ENCODE peak calls at places on chromosomes 5 and 9, in six cellular contexts. U is Peyer's patch, A is esophagus squamous epithelium, O is right lobe of liver, G is body of pancreas, N is upper lobe of left lung. F is an unnamed sample. For H3K4me1 and H3K9me3, the result is how much of the 10 kb centered on the place peaks cover.

GRCh38 chr5:57802131-57802530 is 319.5 kb upstream of the ACTBL2 start:
- DNase-seq in A (no peak), U (no peak), N (no peak), O (no peak), G (no peak), F (no peak)

GRCh38 chr9:108002296-108003056 is 512.9 kb upstream of the KLF4 start:
- DNase-seq in G (peak), A (no peak), U (no peak), N (no peak), O (no peak), F (no peak)

GRCh38 chr5:168076561-168076991 is 214.9 kb upstream of the WWC1 start:
- DNase-seq in G (no peak), A (no peak), N (no peak), U (peak), O (no peak), F (no peak)

GRCh38 chr9:70746760-70747159 is 332.3 kb upstream of the KLF9 start:
- DNase-seq in N (no peak), G (no peak), U (no peak), A (no peak), O (no peak), F (no peak)

GRCh38 chr5:132391247-132391646 is 21.7 kb downstream of the SLC22A5 start:
- DNase-seq in A (no peak), G (no peak), N (no peak), U (peak), O (no peak), F (no peak)

GRCh38 chr9:86099695-86100364 is 472 bp upstream of the GOLM1 start:
- DNase-seq in A (no peak), O (no peak), N (no peak), G (peak), U (peak), F (peak)

GRCh38 chr9:20559236-20559896 is 62.9 kb downstream of the MLLT3 start:
- DNase-seq in O (no peak), G (no peak), N (no peak), U (no peak), A (no peak), F (no peak)

GRCh38 chr5:81151546-81151945 is 81.6 kb upstream of the CKMT2 start:
- DNase-seq in G (no peak), O (no peak), U (no peak), A (no peak), N (no peak), F (no peak)

GRCh38 chr9:105063665-105064247 is 135.8 kb upstream of the ABCA1 start:
- DNase-seq in U (no peak), N (no peak), O (peak), A (no peak), G (peak), F (peak)

GRCh38 chr5:112329429-112330090 is 89.5 kb downstream of the EPB41L4A start:
- DNase-seq in U (no peak), O (no peak), G (no peak), N (no peak), A (no peak), F (no peak)

GRCh38 chr9:137045294-137046093 is 483 bp downstream of the NPDC1 start:
- DNase-seq in O (no peak), G (no peak), N (peak), U (no peak), A (no peak), F (no peak)

GRCh38 chr5:91535508-91535907 is 152.4 kb upstream of the ARRDC3 start:
- DNase-seq in A (no peak), O (no peak), N (no peak), G (no peak), U (no peak), F (no peak)

DNA sequence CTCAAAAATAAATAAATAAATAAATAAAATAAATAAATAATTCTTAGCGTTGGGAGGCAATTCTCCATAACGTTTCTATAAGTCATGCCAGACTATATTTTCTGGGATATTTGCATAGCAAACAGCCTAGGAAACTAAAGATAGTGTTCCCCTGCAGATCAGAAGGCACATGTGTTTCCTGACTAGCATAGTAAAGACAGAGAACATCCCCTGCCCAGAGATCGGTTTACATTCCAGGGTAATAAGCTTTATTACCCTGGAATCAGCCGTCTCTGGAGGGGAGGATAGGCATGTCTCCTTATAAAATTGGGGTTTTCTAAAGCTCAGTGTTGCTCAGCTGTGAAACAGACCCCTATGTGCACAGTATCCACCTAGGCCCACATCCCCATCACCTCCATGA is 37.0 kb upstream of the IFNK start:
- DNase-seq in U (no peak), A (no peak), N (no peak), O (no peak), G (no peak), F (no peak)
- H3K4me1 ChIP-seq in U (under half), A (under half), N (under half), O (under half), G (under half), F (under half)

GRCh38 chr5:36304095-36304494 is 2.4 kb upstream of the RANBP3L start:
- DNase-seq in U (no peak), N (no peak), A (no peak), G (no peak), O (no peak), F (no peak)

GRCh38 chr5:36300181-36300926 is 1.3 kb downstream of the RANBP3L start:
- DNase-seq in N (no peak), A (no peak), O (no peak), G (no peak), U (no peak), F (no peak)

GRCh38 chr5:36300927-36301540 is 668 bp downstream of the RANBP3L start:
- DNase-seq in O (peak), U (no peak), A (no peak), N (no peak), G (peak), F (peak)

GRCh38 chr5:36301858-36302603 is at the start of gene RANBP3L:
- DNase-seq in N (no peak), U (no peak), O (peak), A (no peak), G (peak), F (peak)

DNA sequence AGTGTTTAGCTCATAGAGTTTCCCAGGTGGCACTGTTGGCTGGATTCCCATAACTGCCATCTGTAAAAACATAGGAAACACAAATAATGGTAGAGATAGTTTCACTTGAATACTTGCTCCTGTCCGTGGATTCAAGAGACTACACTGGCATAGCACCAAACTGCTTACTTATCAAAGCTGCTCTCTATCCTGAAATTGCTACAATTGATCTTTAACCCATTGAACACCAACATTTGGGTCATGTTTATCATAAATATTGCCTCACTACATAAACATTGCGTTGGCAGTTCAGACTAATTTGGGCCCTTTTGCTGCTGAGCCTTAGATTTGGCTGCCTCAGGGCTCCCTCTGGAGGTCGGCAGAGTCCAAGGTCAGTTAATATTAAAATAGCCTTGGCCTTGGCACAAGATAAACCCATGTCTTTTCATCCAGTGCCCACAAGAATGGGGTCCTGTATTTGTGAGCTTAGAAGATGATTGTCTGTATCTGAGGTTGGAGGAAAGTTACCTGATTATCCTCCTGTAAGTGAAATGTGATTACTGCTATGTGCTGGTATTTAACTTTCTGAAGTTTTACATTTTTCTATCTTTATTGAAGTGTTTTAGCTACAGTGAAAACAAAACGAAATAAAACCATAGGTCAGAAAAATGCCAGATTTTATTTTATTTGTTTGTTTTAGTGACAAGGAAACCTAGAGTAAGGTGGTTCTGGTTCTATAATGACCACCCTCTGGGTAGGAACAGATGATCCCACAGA is 4.0 kb upstream of the RANBP3L start:
- DNase-seq in A (no peak), N (no peak), O (peak), U (peak), G (peak), F (peak)
- TF ChIP-seq CTCF in A (peak), N (no peak), O (peak), U (peak), G (peak), F (peak)

DNA sequence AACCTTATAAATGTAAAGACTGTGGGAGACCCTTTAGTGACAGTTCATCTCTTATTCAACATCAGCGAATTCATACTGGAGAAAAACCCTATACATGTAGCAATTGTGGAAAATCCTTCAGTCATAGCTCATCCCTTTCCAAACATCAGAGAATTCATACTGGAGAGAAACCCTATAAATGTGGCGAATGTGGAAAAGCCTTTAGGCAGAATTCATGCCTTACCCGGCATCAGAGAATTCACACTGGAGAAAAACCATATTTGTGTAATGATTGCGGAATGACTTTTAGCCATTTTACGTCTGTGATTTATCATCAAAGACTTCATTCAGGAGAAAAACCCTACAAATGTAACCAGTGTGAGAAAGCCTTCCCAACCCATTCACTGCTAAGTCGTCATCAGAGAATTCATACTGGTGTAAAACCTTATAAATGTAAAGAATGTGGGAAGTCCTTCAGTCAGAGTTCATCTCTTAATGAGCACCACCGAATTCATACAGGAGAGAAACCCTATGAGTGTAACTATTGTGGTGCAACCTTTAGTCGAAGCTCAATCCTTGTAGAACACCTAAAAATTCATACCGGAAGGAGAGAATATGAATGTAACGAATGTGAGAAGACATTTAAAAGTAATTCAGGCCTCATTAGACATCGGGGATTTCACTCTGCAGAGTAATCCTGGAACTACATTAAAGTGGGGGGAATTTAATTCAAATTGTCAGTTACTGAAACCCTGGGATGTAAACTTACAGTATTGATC is 17.7 kb downstream of the ZNF483 start:
- DNase-seq in N (no peak), G (no peak), U (no peak), O (no peak), A (no peak), F (no peak)
- H3K9me3 ChIP-seq in N (half or more), G (half or more), U (under half), O (under half), A (under half), F (under half)

GRCh38 chr9:32180597-32180996 is 203.8 kb upstream of the ACO1 start:
- DNase-seq in N (no peak), O (no peak), G (no peak), A (no peak), U (no peak), F (no peak)
- H3K4me1 ChIP-seq in N (under half), O (under half), G (under half), A (under half), U (under half), F (under half)

GRCh38 chr9:32427111-32427873 is 42.8 kb downstream of the ACO1 start:
- DNase-seq in G (peak), N (no peak), A (no peak), U (peak), O (no peak), F (no peak)
- TF ChIP-seq CTCF in G (peak), N (no peak), A (no peak), U (no peak), O (no peak), F (no peak)

DNA sequence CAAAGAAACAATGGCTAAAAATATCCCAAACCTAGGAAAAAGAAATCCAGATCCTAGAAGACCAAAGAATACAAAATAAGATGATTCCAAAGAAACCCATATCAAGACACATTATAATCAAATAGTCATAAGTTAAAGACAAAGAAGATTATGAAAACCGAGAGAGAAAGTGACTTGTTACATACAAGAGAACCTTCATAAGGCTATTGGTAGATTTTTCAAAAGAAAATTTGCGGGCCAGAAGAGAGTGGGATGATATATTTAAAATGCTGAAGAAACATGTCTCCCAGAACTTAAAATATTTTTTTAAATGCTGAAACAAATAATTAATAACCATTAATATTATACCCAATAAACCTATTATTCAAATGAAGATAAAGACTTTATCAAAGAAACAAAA is 687.3 kb downstream of the TLE4 start:
- DNase-seq in N (no peak), A (no peak), G (no peak), U (no peak), O (no peak), F (no peak)
- H3K9me3 ChIP-seq in N (under half), A (under half), G (under half), U (under half), O (under half), F (under half)

GRCh38 chr9:613771-614347 is 227.6 kb upstream of the DMRT1 start:
- DNase-seq in U (peak), N (no peak), O (peak), G (peak), A (no peak), F (peak)
- H3K4me1 ChIP-seq in U (under half), N (under half), O (under half), G (under half), A (half or more), F (under half)

F was measured in adrenal gland.